ENCODE peak calls at places on chromosomes 1 and 21, in ten cellular contexts. S is GM23338, T is heart right ventricle, V is OCI-LY7, Q is AG04449, N is cardiac muscle cell, O is adrenal gland, C is astrocyte of the cerebellum, P is SJSA1, J is astrocyte. Y is an unnamed sample.

GRCh38 chr1:203744008-203744972 is 20.7 kb upstream of the LAX1 start:
- DNase-seq in S (peak; percentile 74), T (peak; percentile 66), V (peak; percentile 84), Q (no peak), N (no peak), O (peak; percentile 76), C (peak; percentile 27), P (no peak), J (peak; percentile 30), Y (peak; percentile 75)

GRCh38 chr1:3881191-3881475 is 18.9 kb downstream of the C1orf174 start:
- DNase-seq in S (no peak), T (no peak), V (peak; percentile 21), Q (no peak), N (no peak), O (no peak), C (no peak), P (no peak), J (no peak), Y (no peak)

GRCh38 chr1:151832318-151832984 is 849 bp upstream of the RORC start:
- DNase-seq in S (no peak), T (peak; percentile 80), V (no peak), Q (no peak), N (no peak), O (peak; percentile 90), C (no peak), P (no peak), J (no peak), Y (no peak)

GRCh38 chr1:22150923-22151322 is 8.0 kb upstream of the WNT4 start:
- DNase-seq in S (no peak), T (no peak), V (no peak), Q (no peak), N (no peak), O (no peak), C (no peak), P (no peak), J (no peak), Y (no peak)

GRCh38 chr1:231921951-231922350 is 295.4 kb downstream of the DISC1 start:
- DNase-seq in S (no peak), T (no peak), V (no peak), Q (no peak), N (no peak), O (no peak), C (no peak), P (no peak), J (peak; percentile 44), Y (no peak)

GRCh38 chr1:232038704-232039103 is 412.1 kb downstream of the DISC1 start:
- DNase-seq in S (no peak), T (peak; percentile 44), V (no peak), Q (no peak), N (no peak), O (no peak), C (no peak), P (no peak), J (no peak), Y (no peak)

GRCh38 chr1:155172732-155173477 is at the start of gene KRTCAP2:
- DNase-seq in S (peak; percentile 98), T (peak; percentile 94), V (peak; percentile 98), Q (peak; percentile 75), N (peak; percentile 96), O (peak; percentile 97), C (peak; percentile 91), P (peak; percentile 96), J (peak; percentile 87), Y (peak; percentile 98)

GRCh38 chr1:25620211-25620610 is 3.6 kb downstream of the MAN1C1 start:
- DNase-seq in S (no peak), T (no peak), V (no peak), Q (no peak), N (no peak), O (no peak), C (no peak), P (no peak), J (no peak), Y (peak; percentile 82)

GRCh38 chr1:58762806-58763205 is 21.0 kb downstream of the JUN start:
- DNase-seq in S (no peak), T (no peak), V (no peak), Q (no peak), N (no peak), O (no peak), C (no peak), P (peak; percentile 59), J (peak; percentile 88), Y (no peak)

GRCh38 chr1:58765016-58765415 is 18.8 kb downstream of the JUN start:
- DNase-seq in S (no peak), T (no peak), V (no peak), Q (no peak), N (no peak), O (no peak), C (no peak), P (no peak), J (no peak), Y (no peak)

GRCh38 chr1:58767143-58767542 is 16.7 kb downstream of the JUN start:
- DNase-seq in S (no peak), T (no peak), V (no peak), Q (no peak), N (no peak), O (no peak), C (no peak), P (no peak), J (no peak), Y (no peak)

GRCh38 chr1:58764294-58764978 is 19.4 kb downstream of the JUN start:
- DNase-seq in S (no peak), T (no peak), V (no peak), Q (no peak), N (no peak), O (no peak), C (no peak), P (peak; percentile 56), J (peak; percentile 95), Y (no peak)

GRCh38 chr1:58763214-58763613 is 20.6 kb downstream of the JUN start:
- DNase-seq in S (no peak), T (no peak), V (no peak), Q (no peak), N (no peak), O (no peak), C (no peak), P (peak; percentile 81), J (peak; percentile 92), Y (no peak)
- H3K4me3 ChIP-seq in S (no peak overlapping the region), T (no peak overlapping the region), V (no peak overlapping the region), Q (no peak overlapping the region), N (no peak overlapping the region), O (no peak overlapping the region), C (no peak overlapping the region), P (peak overlapping the region; percentile 11), J (peak overlapping the region; percentile 41), Y (no peak overlapping the region)

DNA sequence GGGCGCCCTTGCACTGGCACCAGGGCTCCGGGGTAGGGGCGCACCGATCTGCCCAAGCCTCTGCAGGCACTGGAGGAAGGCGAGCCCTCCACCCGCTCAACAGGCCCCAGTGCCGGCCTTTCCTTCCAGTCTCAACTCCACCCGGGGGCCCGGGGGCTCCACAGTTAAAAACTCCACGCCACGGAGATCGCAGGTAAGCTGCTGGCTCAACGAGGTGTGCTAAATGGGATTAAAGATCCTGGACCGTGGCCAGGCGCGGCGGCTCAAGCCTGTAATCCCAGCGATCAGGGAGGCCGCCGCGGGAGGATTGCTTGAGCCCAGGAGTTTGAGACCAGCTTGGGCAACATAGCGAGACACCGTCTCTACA is 536 bp downstream of the HSF2BP start:
- DNase-seq in S (no peak), T (peak; percentile 9), V (no peak), Q (no peak), N (no peak), O (peak; percentile 35), C (no peak), P (no peak), J (no peak), Y (no peak)
- H3K4me3 ChIP-seq in S (no peak overlapping the region), T (peak overlapping the region; percentile 100), V (peak overlapping the region; percentile 96), Q (peak overlapping the region; percentile 86), N (no peak overlapping the region), O (peak overlapping the region; percentile 96), C (peak overlapping the region; percentile 91), P (peak overlapping the region; percentile 95), J (peak overlapping the region; percentile 88), Y (peak overlapping the region; percentile 62)

DNA sequence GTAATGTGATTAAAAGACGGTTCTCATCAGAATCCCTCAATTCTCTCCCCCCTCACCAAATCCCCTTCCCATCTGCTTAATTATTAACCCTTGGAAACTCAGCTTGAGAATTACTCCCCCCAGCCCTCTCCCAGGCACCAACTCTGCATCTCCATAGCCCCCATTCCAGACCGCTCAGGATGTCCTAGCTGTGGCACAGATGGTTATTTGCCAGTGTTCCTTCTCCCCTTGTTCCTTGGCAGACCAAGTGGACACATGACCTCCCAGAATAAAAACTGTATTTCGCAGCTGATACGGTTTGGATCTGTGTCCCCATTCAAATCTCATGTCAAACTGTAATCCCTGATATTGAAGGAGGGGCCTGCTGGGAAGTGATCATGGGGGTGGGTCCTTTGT is 14.6 kb downstream of the HENMT1 start:
- DNase-seq in S (no peak), T (no peak), V (no peak), Q (no peak), N (no peak), O (no peak), C (no peak), P (no peak), J (no peak), Y (no peak)
- H3K4me3 ChIP-seq in S (no peak overlapping the region), T (no peak overlapping the region), V (no peak overlapping the region), Q (no peak overlapping the region), N (no peak overlapping the region), O (no peak overlapping the region), C (no peak overlapping the region), P (no peak overlapping the region), J (no peak overlapping the region), Y (no peak overlapping the region)

GRCh38 chr21:46020581-46020980 is 39.0 kb downstream of the COL6A1 start:
- DNase-seq in S (no peak), T (no peak), V (no peak), Q (no peak), N (no peak), O (no peak), C (no peak), P (no peak), J (no peak), Y (no peak)

GRCh38 chr21:46023126-46023985 is 41.8 kb downstream of the COL6A1 start:
- DNase-seq in S (no peak), T (no peak), V (no peak), Q (no peak), N (peak; percentile 21), O (no peak), C (no peak), P (no peak), J (no peak), Y (no peak)

GRCh38 chr21:46021978-46022544 is 40.5 kb downstream of the COL6A1 start:
- DNase-seq in S (no peak), T (no peak), V (no peak), Q (no peak), N (no peak), O (no peak), C (no peak), P (no peak), J (no peak), Y (no peak)

GRCh38 chr21:46021398-46021797 is 39.8 kb downstream of the COL6A1 start:
- DNase-seq in S (no peak), T (no peak), V (no peak), Q (no peak), N (no peak), O (no peak), C (no peak), P (no peak), J (no peak), Y (no peak)

DNA sequence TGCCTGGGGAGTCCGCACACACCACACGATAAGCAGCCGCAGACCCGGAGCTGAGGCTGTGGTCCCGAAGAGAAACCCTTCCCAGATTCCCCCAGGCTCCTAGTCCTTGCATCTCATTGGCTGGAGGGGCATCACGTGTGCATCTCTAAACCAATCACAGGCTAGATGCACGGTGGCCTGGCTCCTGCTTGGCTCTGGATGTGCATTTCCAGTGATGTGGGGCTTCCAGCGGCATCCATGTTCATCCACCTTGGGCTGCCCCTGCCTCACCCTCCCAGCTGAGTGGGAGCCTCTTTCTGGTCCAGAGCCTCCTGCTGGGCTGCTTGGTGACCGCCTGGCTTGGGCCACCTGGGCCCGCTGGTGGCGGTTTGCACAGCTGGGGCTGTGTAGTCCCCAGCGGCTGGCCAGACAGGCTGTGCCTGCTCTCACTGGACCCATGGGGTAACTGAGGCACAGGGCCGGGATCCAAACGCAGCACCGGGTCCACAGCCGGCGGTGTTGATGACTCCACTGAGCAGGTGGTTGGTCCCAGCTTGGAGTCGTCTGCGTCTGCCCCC is 41.1 kb downstream of the COL6A1 start:
- DNase-seq in S (no peak), T (no peak), V (no peak), Q (no peak), N (no peak), O (no peak), C (no peak), P (no peak), J (no peak), Y (no peak)
- H3K4me3 ChIP-seq in S (no peak overlapping the region), T (no peak overlapping the region), V (no peak overlapping the region), Q (no peak overlapping the region), N (no peak overlapping the region), O (no peak overlapping the region), C (no peak overlapping the region), P (no peak overlapping the region), J (no peak overlapping the region), Y (no peak overlapping the region)